ENCODE peak calls at places on chromosomes 4 and X, in six cellular contexts. S is esophagus muscularis mucosa, U is PC-9, H is H9, Q is pancreas, F is heart left ventricle. I is an unnamed sample. For H3K9me3 and H3K4me1, the result is how much of the 10 kb centered on the place peaks cover.

GRCh38 chr4:175325230-175325629 is 407.1 kb downstream of the ADAM29 start:
- DNase-seq in Q (no peak), U (no peak), H (no peak), F (no peak), S (no peak), I (no peak)

GRCh38 chr4:187321741-187322140 is 598.1 kb upstream of the FAT1 start:
- DNase-seq in Q (no peak), H (no peak), F (no peak), S (no peak), U (no peak), I (no peak)

GRCh38 chr4:185468999-185469398 is 2.5 kb downstream of the CCDC110 start:
- DNase-seq in Q (no peak), U (no peak), F (no peak), S (no peak), H (no peak), I (no peak)

GRCh38 chr4:139715721-139716391 is 50.2 kb downstream of the MGST2 start:
- DNase-seq in Q (no peak), H (no peak), F (no peak), U (no peak), S (no peak), I (no peak)

GRCh38 chrX:112359906-112360305 is 277.3 kb upstream of the TRPC5 start:
- DNase-seq in H (no peak), U (no peak), S (no peak), Q (no peak), F (no peak), I (no peak)

GRCh38 chr4:90137545-90137944 is 10.4 kb downstream of the CCSER1 start:
- DNase-seq in S (no peak), F (no peak), U (no peak), Q (no peak), H (no peak), I (no peak)

GRCh38 chr4:175947117-175947722 is 118.4 kb upstream of the WDR17 start:
- DNase-seq in H (no peak), U (no peak), F (no peak), S (no peak), Q (no peak), I (no peak)

GRCh38 chrX:93874554-93874953 is 200.5 kb downstream of the FAM133A start:
- DNase-seq in Q (no peak), F (no peak), H (peak), U (no peak), S (no peak), I (peak)

GRCh38 chrX:1442724-1443367 is 9.9 kb downstream of the ASMTL start:
- DNase-seq in S (peak), F (peak), H (peak), Q (peak), U (no peak), I (no peak)

GRCh38 chrX:110180176-110180927 is 137.5 kb downstream of the AMMECR1 start:
- DNase-seq in U (peak), H (no peak), S (no peak), Q (no peak), F (no peak), I (peak)

GRCh38 chr4:3292571-3293409 is at the start of gene RGS12:
- DNase-seq in F (peak), H (peak), U (peak), Q (peak), S (peak), I (peak)

GRCh38 chrX:49270249-49270921 is 792 bp downstream of the PPP1R3F start:
- DNase-seq in H (no peak), S (no peak), U (no peak), F (no peak), Q (peak), I (no peak)

GRCh38 chr4:40908702-40909362 is 159.1 kb downstream of the NSUN7 start:
- DNase-seq in Q (peak), U (peak), H (peak), S (no peak), F (peak), I (peak)

GRCh38 chr4:2084316-2084715 is 25.2 kb downstream of the NAT8L start:
- DNase-seq in H (no peak), S (no peak), F (no peak), U (no peak), Q (peak), I (no peak)

GRCh38 chrX:70026851-70027200 is 22.9 kb downstream of the AWAT2 start:
- DNase-seq in H (no peak), U (no peak), Q (no peak), F (no peak), S (no peak), I (no peak)

GRCh38 chr4:109945056-109945455 is 32.4 kb downstream of the EGF start:
- DNase-seq in F (no peak), U (peak), Q (no peak), H (no peak), S (no peak), I (no peak)

GRCh38 chr4:10581022-10581421 is 103.5 kb downstream of the CLNK start:
- DNase-seq in S (no peak), U (no peak), Q (no peak), F (no peak), H (no peak), I (no peak)

GRCh38 chr4:90403781-90404180 is 276.6 kb downstream of the CCSER1 start:
- DNase-seq in H (no peak), F (no peak), U (no peak), Q (no peak), S (no peak), I (no peak)

GRCh38 chr4:153934689-153935017 is 145.8 kb upstream of the SFRP2 start:
- DNase-seq in S (no peak), Q (no peak), U (no peak), H (no peak), F (no peak), I (no peak)

GRCh38 chr4:153260553-153261306 is 56.5 kb downstream of the TRIM2 start:
- DNase-seq in S (no peak), U (no peak), Q (no peak), H (no peak), F (no peak), I (peak)

GRCh38 chr4:33649015-33649414 is 2595.3 kb downstream of the ARAP2 start:
- DNase-seq in U (no peak), S (no peak), Q (no peak), H (no peak), F (no peak), I (peak)

GRCh38 chr4:94889961-94890360 is 132.2 kb downstream of the BMPR1B start:
- DNase-seq in F (no peak), H (no peak), Q (no peak), S (no peak), U (no peak), I (no peak)

GRCh38 chrX:150730719-150731118 is 37.5 kb downstream of the MTMR1 start:
- DNase-seq in F (no peak), S (no peak), H (no peak), U (no peak), Q (no peak), I (no peak)

GRCh38 chrX:1581132-1581531 is 10.3 kb upstream of the AKAP17A start:
- DNase-seq in Q (no peak), S (peak), U (no peak), H (peak), F (no peak), I (peak)

GRCh38 chr4:66585767-66586166 is 915.5 kb upstream of the EPHA5 start:
- DNase-seq in Q (no peak), H (no peak), U (no peak), S (no peak), F (no peak), I (no peak)

GRCh38 chr4:28921886-28922285 is 1798.3 kb upstream of the PCDH7 start:
- DNase-seq in H (no peak), S (no peak), F (no peak), U (no peak), Q (no peak), I (no peak)

GRCh38 chrX:32530802-32531403 is 680.4 kb downstream of the DMD start:
- DNase-seq in H (no peak), S (no peak), Q (no peak), F (no peak), U (no peak), I (peak)

GRCh38 chr4:144782345-144782744 is 136.4 kb downstream of the HHIP start:
- DNase-seq in Q (no peak), S (no peak), U (no peak), H (no peak), F (no peak), I (no peak)

GRCh38 chr4:23835814-23836478 is 53.9 kb downstream of the PPARGC1A start:
- DNase-seq in S (no peak), F (no peak), H (no peak), U (no peak), Q (no peak), I (no peak)

GRCh38 chr4:171202908-171203307 is 610.3 kb upstream of the GALNTL6 start:
- DNase-seq in H (no peak), U (no peak), S (no peak), Q (no peak), F (no peak), I (no peak)

GRCh38 chr4:101254776-101255175 is 92.5 kb downstream of the PPP3CA start:
- DNase-seq in F (no peak), S (no peak), Q (no peak), U (no peak), H (no peak), I (no peak)

GRCh38 chrX:33741807-33742206 is 390.3 kb downstream of the FAM47A start:
- DNase-seq in U (peak), H (peak), Q (no peak), F (no peak), S (no peak), I (no peak)

GRCh38 chr4:90951037-90951436 is 823.8 kb downstream of the CCSER1 start:
- DNase-seq in Q (no peak), H (no peak), U (peak), S (no peak), F (no peak), I (no peak)

GRCh38 chrX:69221239-69222102 is 56.2 kb upstream of the PJA1 start:
- DNase-seq in Q (no peak), F (no peak), U (no peak), S (no peak), H (peak), I (no peak)

GRCh38 chr4:185412412-185412811 is 13.4 kb downstream of the UFSP2 start:
- DNase-seq in Q (no peak), S (no peak), U (no peak), H (no peak), F (no peak), I (no peak)

GRCh38 chrX:28979876-28980275 is 392.6 kb downstream of the IL1RAPL1 start:
- DNase-seq in Q (no peak), F (no peak), H (no peak), U (no peak), S (no peak), I (no peak)

GRCh38 chr4:8675383-8675782 is 82.8 kb downstream of the CPZ start:
- DNase-seq in U (no peak), Q (no peak), S (no peak), H (peak), F (no peak), I (no peak)

GRCh38 chrX:331772-332495 is 13.3 kb upstream of the GTPBP6 start:
- DNase-seq in F (no peak), Q (no peak), U (no peak), S (no peak), H (no peak), I (no peak)

GRCh38 chr4:118765399-118765798 is 70.5 kb downstream of the SEC24D start:
- DNase-seq in H (no peak), S (no peak), Q (no peak), U (peak), F (no peak), I (no peak)

GRCh38 chr4:4592414-4592813 is 50.6 kb upstream of the STX18 start:
- DNase-seq in H (no peak), U (no peak), F (no peak), S (no peak), Q (no peak), I (no peak)

GRCh38 chr4:4593596-4593995 is 51.7 kb upstream of the STX18 start:
- DNase-seq in S (no peak), U (no peak), Q (no peak), H (no peak), F (no peak), I (no peak)

GRCh38 chr4:4596720-4597119 is 54.9 kb upstream of the STX18 start:
- DNase-seq in U (no peak), S (no peak), H (no peak), F (no peak), Q (no peak), I (no peak)

GRCh38 chr4:4594531-4594930 is 52.7 kb upstream of the STX18 start:
- DNase-seq in H (no peak), F (no peak), S (no peak), U (no peak), Q (no peak), I (no peak)

DNA sequence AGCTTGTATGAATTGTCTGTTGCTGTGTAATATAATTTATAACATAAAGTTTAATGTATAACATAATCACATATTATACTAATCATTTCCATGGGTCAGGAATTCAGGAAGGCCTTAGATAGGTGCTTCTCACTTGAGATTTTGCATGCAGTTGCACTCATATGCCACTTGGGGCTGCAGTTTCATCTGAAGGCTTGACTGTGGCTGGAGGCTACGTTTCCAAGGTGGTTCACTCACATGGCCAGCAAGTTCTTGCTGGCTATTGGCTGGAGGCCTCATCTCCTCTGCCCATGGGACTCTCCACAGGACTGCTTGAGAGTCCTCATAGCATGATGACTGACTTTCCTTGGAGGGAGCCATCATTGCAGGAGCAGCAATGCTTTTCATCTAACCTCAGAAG is 53.4 kb upstream of the STX18 start:
- DNase-seq in H (no peak), F (no peak), S (no peak), U (no peak), Q (no peak), I (no peak)
- H3K9me3 ChIP-seq in H (under half), F (under half), S (under half), U (under half), Q (under half), I (under half)

GRCh38 chr4:744212-744841 is 38.7 kb downstream of the PCGF3 start:
- DNase-seq in U (no peak), H (no peak), S (no peak), F (no peak), Q (no peak), I (no peak)
- H3K4me1 ChIP-seq in U (under half), H (under half), S (under half), F (under half), Q (under half), I (under half)

DNA sequence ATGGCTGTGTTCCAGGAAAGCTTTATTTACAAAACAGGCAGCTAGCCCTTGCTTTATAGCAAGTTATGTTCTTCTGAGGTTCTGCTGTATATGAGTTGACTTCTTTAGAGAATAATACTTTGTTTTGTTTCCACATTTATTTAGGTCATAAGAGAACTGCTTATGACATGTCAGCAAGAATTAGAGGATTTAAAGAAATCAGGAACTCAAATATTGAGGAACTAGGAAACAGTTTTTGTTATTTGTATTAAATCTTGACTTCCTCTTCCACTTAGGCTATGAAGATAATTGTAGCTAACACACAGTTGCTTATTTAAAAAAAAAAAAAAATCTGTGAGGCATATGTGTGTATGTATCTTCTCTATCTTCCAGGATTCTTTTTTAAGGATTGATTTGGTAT is 14.3 kb downstream of the ZRSR2 start:
- DNase-seq in U (no peak), F (no peak), S (no peak), Q (no peak), H (no peak), I (no peak)
- H3K9me3 ChIP-seq in U (under half), F (under half), S (under half), Q (under half), H (under half), I (under half)

GRCh38 chr4:80577991-80578390 is 242.5 kb downstream of the CFAP299 start:
- DNase-seq in Q (no peak), F (no peak), S (no peak), H (no peak), U (no peak), I (no peak)
- H3K4me1 ChIP-seq in Q (under half), F (under half), S (under half), H (under half), U (under half), I (under half)